ENCODE peak calls at places on chromosomes 1 and 21, in five cellular contexts. K is heart right ventricle, D is pancreas, C is body of pancreas, U is tibial nerve. X is an unnamed sample.
A peak's percentile ranks its signal among the peaks of the same experiment; 100 is the strongest.

GRCh38 chr1:165632491-165632890 is 1.5 kb downstream of the MGST3 start:
- DNase-seq in K (no peak), D (no peak), C (no peak), U (no peak), X (no peak)

GRCh38 chr1:156379420-156380165 is 10.6 kb downstream of the RHBG start:
- DNase-seq in K (no peak), D (no peak), C (no peak), U (no peak), X (peak; percentile 91)

GRCh38 chr1:243957141-243957540 is 93.9 kb upstream of the ZBTB18 start:
- DNase-seq in K (no peak), D (no peak), C (no peak), U (no peak), X (no peak)

GRCh38 chr1:224317383-224318045 is 12.5 kb downstream of the NVL start:
- DNase-seq in K (no peak), D (no peak), C (no peak), U (no peak), X (no peak)

GRCh38 chr21:32411366-32412161 is 942 bp upstream of the EVA1C start:
- DNase-seq in K (peak; percentile 95), D (peak; percentile 93), C (peak; percentile 90), U (peak; percentile 91), X (no peak)

GRCh38 chr1:48869116-48869893 is 92.6 kb upstream of the BEND5 start:
- DNase-seq in K (no peak), D (no peak), C (no peak), U (no peak), X (peak; percentile 61)

GRCh38 chr1:45789601-45790000 is 13.8 kb upstream of the MAST2 start:
- DNase-seq in K (no peak), D (no peak), C (no peak), U (no peak), X (no peak)

GRCh38 chr1:74733616-74734484 is 898 bp downstream of the TYW3 start:
- DNase-seq in K (no peak), D (no peak), C (no peak), U (no peak), X (peak; percentile 87)

GRCh38 chr1:101086783-101087182 is 61.2 kb upstream of the DPH5 start:
- DNase-seq in K (no peak), D (no peak), C (no peak), U (no peak), X (no peak)

GRCh38 chr1:101077849-101078248 is 52.3 kb upstream of the DPH5 start:
- DNase-seq in K (no peak), D (no peak), C (no peak), U (no peak), X (no peak)

GRCh38 chr1:101080859-101081258 is 55.3 kb upstream of the DPH5 start:
- DNase-seq in K (no peak), D (no peak), C (no peak), U (no peak), X (no peak)

GRCh38 chr1:101079341-101079740 is 53.8 kb upstream of the DPH5 start:
- DNase-seq in K (no peak), D (no peak), C (no peak), U (no peak), X (no peak)

DNA sequence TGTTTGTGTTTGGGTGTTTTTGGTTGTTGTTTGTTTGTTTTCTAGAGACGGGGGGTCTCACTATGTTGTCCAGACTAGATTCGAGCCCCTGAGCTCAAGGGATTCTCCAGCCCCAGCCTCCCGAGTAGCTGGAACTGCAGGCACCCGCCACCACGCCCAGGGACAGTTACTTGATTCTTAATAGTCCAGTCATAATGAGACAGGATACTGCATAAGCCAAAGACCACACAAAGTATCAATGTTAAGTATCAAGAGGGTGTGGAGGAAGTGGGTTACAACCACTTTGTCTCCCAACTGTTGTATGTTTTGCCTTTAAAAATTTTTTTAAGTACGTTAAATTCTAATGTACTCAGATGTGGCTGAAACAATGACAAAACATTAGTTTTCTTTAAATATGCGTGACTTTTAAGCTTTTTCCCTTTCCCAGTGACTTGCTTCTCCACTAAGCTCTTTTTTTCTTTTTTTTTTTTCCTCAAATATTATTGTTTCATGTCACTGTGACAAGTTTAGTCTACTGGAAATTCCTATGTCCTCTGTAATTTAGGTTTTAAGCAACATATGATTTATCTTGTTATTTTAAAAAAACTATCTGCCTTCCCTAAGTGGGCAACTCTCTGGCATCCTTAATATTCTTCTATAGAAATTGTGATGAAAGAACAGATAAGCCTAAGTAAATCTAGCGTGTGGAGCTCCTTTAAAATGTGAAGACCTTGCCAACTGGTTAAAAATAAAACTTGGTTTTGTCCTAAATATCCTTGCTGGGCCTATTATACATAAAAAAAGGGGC is 56.1 kb upstream of the DPH5 start:
- DNase-seq in K (no peak), D (no peak), C (no peak), U (no peak), X (no peak)
- H3K4me1 ChIP-seq in K (no peaks in the 10 kb centered on the region), D (no peaks in the 10 kb centered on the region), C (no peaks in the 10 kb centered on the region), U (no peaks in the 10 kb centered on the region), X (no peaks in the 10 kb centered on the region)

GRCh38 chr1:43962324-43962723 is 7.5 kb upstream of the DPH2 start:
- DNase-seq in K (no peak), D (no peak), C (no peak), U (no peak), X (no peak)
- H3K4me1 ChIP-seq in K (no peaks in the 10 kb centered on the region), D (no peaks in the 10 kb centered on the region), C (no peaks in the 10 kb centered on the region), U (peaks cover 7% of the 10 kb centered on the region), X (no peaks in the 10 kb centered on the region)

GRCh38 chr1:27569088-27569459 is 34.9 kb downstream of the AHDC1 start:
- DNase-seq in K (no peak), D (no peak), C (no peak), U (no peak), X (no peak)

GRCh38 chr1:27568247-27569087 is 35.5 kb downstream of the AHDC1 start:
- DNase-seq in K (peak; percentile 95), D (peak; percentile 99), C (peak; percentile 98), U (peak; percentile 95), X (peak; percentile 97)

GRCh38 chr1:27567931-27568246 is 36.1 kb downstream of the AHDC1 start:
- DNase-seq in K (no peak), D (no peak), C (no peak), U (no peak), X (no peak)

GRCh38 chr1:27566462-27567182 is 37.3 kb downstream of the AHDC1 start:
- DNase-seq in K (no peak), D (no peak), C (no peak), U (no peak), X (no peak)

DNA sequence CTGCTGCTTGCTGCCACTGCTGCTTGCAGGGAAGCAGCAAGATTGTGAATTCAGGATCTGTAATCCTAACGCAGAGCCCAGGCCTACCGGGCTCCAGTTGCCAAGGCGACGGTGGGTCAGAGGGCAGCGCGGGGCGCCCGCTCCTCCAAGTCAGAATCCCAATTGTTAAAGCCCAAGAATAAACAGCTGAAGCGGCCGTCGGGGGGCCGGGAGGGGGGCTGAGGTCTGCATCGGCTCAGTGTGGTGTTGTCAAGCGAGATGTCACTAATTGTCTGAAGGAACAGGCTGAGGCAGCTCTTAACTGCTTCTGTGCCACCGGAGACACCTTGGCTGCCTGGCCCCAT is 36.8 kb downstream of the AHDC1 start:
- DNase-seq in K (no peak), D (no peak), C (no peak), U (no peak), X (peak; percentile 37)
- H3K4me1 ChIP-seq in K (peaks cover 83% of the 10 kb centered on the region), D (peaks cover 62% of the 10 kb centered on the region), C (peaks cover 100% of the 10 kb centered on the region), U (peaks cover 100% of the 10 kb centered on the region), X (peaks cover 46% of the 10 kb centered on the region)

DNA sequence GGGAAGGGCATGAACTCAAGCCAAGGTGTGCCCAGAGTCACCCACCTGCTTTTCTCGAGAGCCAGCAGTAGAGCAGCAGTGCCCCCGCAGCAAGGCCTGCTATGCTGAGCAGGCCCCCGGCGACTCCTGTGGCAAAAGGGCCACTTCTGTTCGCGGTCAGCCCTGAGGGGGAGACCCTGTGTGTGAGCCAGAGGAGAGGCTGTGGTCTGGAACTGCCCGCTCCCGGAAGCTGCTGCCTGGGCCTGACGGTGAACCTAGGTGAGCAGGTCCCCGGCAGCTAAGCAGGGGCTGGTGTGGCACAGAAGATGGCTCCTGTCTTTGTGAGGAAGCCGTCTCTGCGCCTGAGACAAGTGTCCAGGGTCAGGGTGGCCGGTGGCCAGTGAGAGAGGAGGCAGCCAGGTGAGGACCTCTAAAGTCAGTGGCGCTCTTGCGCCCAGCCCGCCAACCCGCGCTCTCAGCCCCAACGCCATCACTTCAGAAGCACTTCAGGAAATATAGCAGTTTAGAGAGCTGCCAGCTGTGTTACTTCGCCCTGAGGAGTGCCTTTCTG is 31.9 kb downstream of the FCRL5 start:
- DNase-seq in K (no peak), D (no peak), C (no peak), U (no peak), X (no peak)
- H3K4me1 ChIP-seq in K (no peaks in the 10 kb centered on the region), D (no peaks in the 10 kb centered on the region), C (no peaks in the 10 kb centered on the region), U (no peaks in the 10 kb centered on the region), X (no peaks in the 10 kb centered on the region)

DNA sequence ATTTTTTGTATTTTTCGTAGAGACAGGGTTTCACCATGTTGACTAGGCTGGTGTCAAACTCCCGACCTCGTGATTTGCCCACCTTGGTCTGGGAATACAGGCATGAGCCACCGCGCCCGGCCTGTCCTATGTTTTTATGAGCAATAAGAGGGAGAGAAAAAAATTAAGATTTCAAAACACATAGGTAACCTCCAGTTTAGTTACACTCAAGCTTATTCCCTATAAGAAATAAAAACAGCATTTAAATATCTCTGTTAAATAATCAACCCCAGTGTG is 7.1 kb downstream of the RSBN1 start:
- DNase-seq in K (no peak), D (no peak), C (no peak), U (no peak), X (no peak)
- H3K4me1 ChIP-seq in K (peaks cover 59% of the 10 kb centered on the region), D (peaks cover 18% of the 10 kb centered on the region), C (peaks cover 89% of the 10 kb centered on the region), U (peaks cover 53% of the 10 kb centered on the region), X (peaks cover 2% of the 10 kb centered on the region)

GRCh38 chr1:21637514-21637913 is 31.6 kb downstream of the RAP1GAP start:
- DNase-seq in K (no peak), D (no peak), C (no peak), U (no peak), X (no peak)
- H3K4me1 ChIP-seq in K (peaks cover 5% of the 10 kb centered on the region), D (peaks cover 59% of the 10 kb centered on the region), C (peaks cover 90% of the 10 kb centered on the region), U (peaks cover 39% of the 10 kb centered on the region), X (peaks cover 18% of the 10 kb centered on the region)

GRCh38 chr1:32180186-32181060 is 948 bp downstream of the TXLNA start:
- DNase-seq in K (peak; percentile 63), D (peak; percentile 83), C (peak; percentile 52), U (no peak), X (peak; percentile 63)

GRCh38 chr1:32181065-32181464 is 1.6 kb downstream of the TXLNA start:
- DNase-seq in K (no peak), D (no peak), C (no peak), U (no peak), X (no peak)

GRCh38 chr1:32179443-32180185 is at the start of gene TXLNA:
- DNase-seq in K (peak; percentile 96), D (peak; percentile 97), C (peak; percentile 92), U (peak; percentile 92), X (peak; percentile 97)

GRCh38 chr1:32181563-32181962 is 2.1 kb downstream of the TXLNA start:
- DNase-seq in K (no peak), D (no peak), C (no peak), U (no peak), X (no peak)

DNA sequence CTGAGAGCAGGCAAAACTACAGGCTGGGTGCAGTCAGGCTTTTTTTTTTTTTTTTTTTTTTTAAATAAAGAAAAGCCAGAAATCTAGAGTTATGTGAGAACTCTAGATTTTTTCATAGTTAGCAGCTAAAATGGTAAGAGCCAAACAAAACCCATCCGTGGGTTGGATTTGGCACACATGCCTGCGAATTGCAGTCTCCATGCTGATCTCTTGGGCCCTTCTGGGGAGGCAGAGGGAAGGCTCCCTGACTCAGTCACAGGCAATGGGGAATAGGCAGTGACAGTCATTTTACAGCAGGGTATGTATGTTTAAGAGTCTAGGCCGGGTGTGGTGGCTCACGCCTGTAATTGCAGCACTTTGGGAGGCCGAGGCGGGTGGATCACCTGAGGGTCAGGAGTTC is 2.6 kb downstream of the TXLNA start:
- DNase-seq in K (no peak), D (no peak), C (no peak), U (no peak), X (no peak)
- H3K4me1 ChIP-seq in K (peaks cover 73% of the 10 kb centered on the region), D (no peaks in the 10 kb centered on the region), C (peaks cover 53% of the 10 kb centered on the region), U (peaks cover 64% of the 10 kb centered on the region), X (peaks cover 9% of the 10 kb centered on the region)

GRCh38 chr1:201115390-201115937 is 3.2 kb upstream of the CACNA1S start:
- DNase-seq in K (no peak), D (no peak), C (no peak), U (no peak), X (no peak)
- H3K4me1 ChIP-seq in K (peaks cover 19% of the 10 kb centered on the region), D (peaks cover 6% of the 10 kb centered on the region), C (peaks cover 16% of the 10 kb centered on the region), U (peaks cover 23% of the 10 kb centered on the region), X (no peaks in the 10 kb centered on the region)

X was measured in mesendoderm.